ENCODE peak calls at places on chromosomes 5 and 9, in seven cellular contexts. J is lower leg skin, I is psoas muscle, O is IMR-90, T is ovary, Q is sigmoid colon, K is stomach. G is an unnamed sample.

GRCh38 chr5:163379298-163380155 is 57.9 kb upstream of the CCNG1 start:
- DNase-seq in J (no peak), I (no peak), O (peak; percentile 80), T (no peak), Q (no peak), K (no peak), G (peak; percentile 33)

GRCh38 chr9:96554326-96554725 is 65.3 kb downstream of the CDC14B start:
- DNase-seq in J (no peak), I (no peak), O (peak; percentile 43), T (no peak), Q (no peak), K (no peak), G (peak; percentile 69)

GRCh38 chr5:115336201-115336720 is 39.8 kb upstream of the CCDC112 start:
- DNase-seq in J (no peak), I (no peak), O (peak; percentile 11), T (no peak), Q (no peak), K (no peak), G (no peak)

GRCh38 chr9:19229725-19230355 is 653 bp upstream of the DENND4C start:
- DNase-seq in J (peak; percentile 94), I (no peak), O (no peak), T (peak; percentile 85), Q (peak; percentile 83), K (no peak), G (no peak)

GRCh38 chr5:29811914-29812679 is 1381.4 kb upstream of the CDH6 start:
- DNase-seq in J (no peak), I (no peak), O (no peak), T (no peak), Q (no peak), K (no peak), G (no peak)

GRCh38 chr5:18068851-18069250 is 434.6 kb downstream of the TAF11L14 start:
- DNase-seq in J (no peak), I (no peak), O (no peak), T (no peak), Q (no peak), K (no peak), G (no peak)

GRCh38 chr9:107638922-107639321 is 149.4 kb upstream of the KLF4 start:
- DNase-seq in J (peak; percentile 94), I (peak; percentile 79), O (peak; percentile 77), T (peak; percentile 76), Q (peak; percentile 91), K (peak; percentile 48), G (peak; percentile 88)

GRCh38 chr9:85715587-85715986 is 26.2 kb downstream of the AGTPBP1 start:
- DNase-seq in J (no peak), I (no peak), O (no peak), T (no peak), Q (no peak), K (no peak), G (no peak)

GRCh38 chr5:65828507-65828906 is 97.9 kb upstream of the ERBIN start:
- DNase-seq in J (no peak), I (no peak), O (peak; percentile 7), T (no peak), Q (no peak), K (no peak), G (peak; percentile 93)

GRCh38 chr9:77495834-77496671 is 152.1 kb downstream of the GNA14 start:
- DNase-seq in J (no peak), I (no peak), O (peak; percentile 23), T (no peak), Q (peak; percentile 70), K (no peak), G (peak; percentile 80)

GRCh38 chr9:6771722-6772121 is 13.9 kb downstream of the KDM4C start:
- DNase-seq in J (no peak), I (no peak), O (no peak), T (no peak), Q (peak; percentile 57), K (no peak), G (no peak)

GRCh38 chr5:172173771-172174170 is 14.3 kb downstream of the STK10 start:
- DNase-seq in J (no peak), I (no peak), O (peak; percentile 65), T (no peak), Q (no peak), K (no peak), G (peak; percentile 35)

GRCh38 chr9:97802276-97802675 is 50.8 kb upstream of the FOXE1 start:
- DNase-seq in J (no peak), I (no peak), O (peak; percentile 68), T (no peak), Q (no peak), K (no peak), G (peak; percentile 55)

GRCh38 chr9:97801180-97801579 is 51.8 kb upstream of the FOXE1 start:
- DNase-seq in J (no peak), I (no peak), O (no peak), T (no peak), Q (no peak), K (no peak), G (no peak)

GRCh38 chr9:97806721-97807120 is 46.3 kb upstream of the FOXE1 start:
- DNase-seq in J (no peak), I (no peak), O (no peak), T (no peak), Q (no peak), K (no peak), G (peak; percentile 12)

GRCh38 chr9:97804059-97804365 is 49.0 kb upstream of the FOXE1 start:
- DNase-seq in J (no peak), I (no peak), O (no peak), T (no peak), Q (no peak), K (no peak), G (no peak)

DNA sequence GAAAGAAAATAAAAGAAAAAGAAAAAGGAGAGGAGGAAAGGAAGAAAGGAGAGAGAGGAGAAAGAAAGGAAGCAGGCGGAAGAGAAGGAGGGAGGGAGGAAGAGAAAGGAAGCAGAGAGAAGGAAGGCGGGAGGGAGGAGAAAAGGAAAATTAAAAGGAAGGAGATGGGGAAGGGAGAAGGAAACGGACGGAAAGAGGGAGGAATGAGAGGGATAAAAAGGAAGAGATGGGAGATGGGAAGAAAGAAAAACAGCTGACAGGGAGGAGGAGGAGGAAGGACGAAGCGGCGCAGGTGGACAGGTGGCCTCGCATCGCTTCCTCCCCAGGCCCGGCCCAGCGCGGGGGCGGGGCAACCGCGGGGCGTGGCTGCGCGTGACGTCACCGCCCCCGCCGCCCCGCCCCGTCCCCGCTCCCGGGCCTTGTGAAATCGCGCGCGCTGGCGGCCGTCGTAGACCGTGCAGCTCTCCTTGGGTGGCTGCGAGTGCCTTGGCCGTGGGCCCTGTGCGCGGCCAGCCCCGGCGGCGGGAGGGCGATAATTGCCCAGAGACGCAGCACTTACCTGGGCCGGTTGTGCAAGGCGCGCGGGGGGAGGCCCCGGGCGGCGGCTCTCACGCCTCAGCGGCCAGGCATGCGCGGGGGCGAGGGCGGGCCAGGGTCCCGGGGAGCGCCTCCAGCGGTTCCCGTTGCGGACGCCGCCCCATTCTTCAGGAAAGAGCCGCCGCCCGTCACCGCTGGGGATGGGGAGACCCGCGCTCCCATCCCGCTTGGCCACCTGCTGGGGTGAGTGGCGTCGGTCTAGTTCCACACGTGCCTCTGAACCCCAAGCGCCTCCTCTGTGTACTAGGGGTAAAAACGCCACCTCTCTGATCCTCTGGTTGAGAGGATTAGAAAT is 49.6 kb upstream of the FOXE1 start:
- DNase-seq in J (peak; percentile 92), I (peak; percentile 84), O (peak; percentile 25), T (peak; percentile 47), Q (peak; percentile 78), K (peak; percentile 88), G (peak; percentile 51)
- TF ChIP-seq CTCF in J (no peak), I (no peak), O (no peak), T (no peak), Q (no peak), K (no peak), G (no peak)

GRCh38 chr9:114499941-114500528 is 5.2 kb downstream of the WHRN start:
- DNase-seq in J (no peak), I (no peak), O (no peak), T (no peak), Q (no peak), K (no peak), G (no peak)
- H3K4me3 ChIP-seq in J (no peak overlapping the region), I (no peak overlapping the region), O (no peak overlapping the region), T (no peak overlapping the region), Q (no peak overlapping the region), K (no peak overlapping the region), G (no peak overlapping the region)

GRCh38 chr9:15421532-15421931 is 1.1 kb upstream of the SNAPC3 start:
- DNase-seq in J (no peak), I (no peak), O (no peak), T (no peak), Q (no peak), K (no peak), G (no peak)

GRCh38 chr9:15420796-15421195 is 1.9 kb upstream of the SNAPC3 start:
- DNase-seq in J (no peak), I (no peak), O (peak; percentile 58), T (no peak), Q (no peak), K (no peak), G (no peak)

GRCh38 chr9:15426019-15426418 is 3.3 kb downstream of the SNAPC3 start:
- DNase-seq in J (peak; percentile 53), I (no peak), O (no peak), T (no peak), Q (no peak), K (no peak), G (no peak)

GRCh38 chr9:15422355-15423327 is at the start of gene SNAPC3:
- DNase-seq in J (peak; percentile 98), I (peak; percentile 97), O (peak; percentile 93), T (peak; percentile 94), Q (peak; percentile 96), K (peak; percentile 94), G (peak; percentile 95)

DNA sequence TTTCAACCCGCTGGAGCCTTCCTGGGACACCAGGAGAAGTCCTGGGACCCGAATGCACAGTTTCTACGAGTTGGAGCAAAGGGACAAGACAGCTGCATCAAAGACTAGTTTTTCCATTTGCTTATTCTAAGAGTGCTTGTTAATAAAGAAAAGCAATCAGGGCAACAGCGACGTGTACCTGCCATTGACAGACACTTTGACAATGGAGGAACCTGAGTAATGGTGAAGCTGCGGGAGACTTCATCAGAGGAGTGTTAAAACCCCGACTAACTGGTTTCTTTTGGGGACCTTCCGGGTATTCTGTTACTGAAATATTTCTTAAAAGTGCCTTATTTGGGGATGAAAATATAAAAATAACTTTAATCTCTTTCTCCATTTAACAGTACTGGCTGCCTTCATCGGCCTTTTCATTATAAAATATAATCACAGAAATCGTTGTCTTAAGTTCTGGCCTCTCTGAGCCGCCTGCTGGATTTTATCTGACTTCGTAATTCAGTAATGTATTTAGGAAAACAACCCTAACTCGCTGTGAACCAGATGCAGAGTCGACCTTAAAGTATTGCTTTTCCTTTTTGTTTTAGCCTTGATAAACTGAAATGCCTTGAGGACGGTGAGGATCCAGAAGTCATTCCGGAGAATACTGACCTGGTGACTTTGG is 781 bp downstream of the SNAPC3 start:
- DNase-seq in J (no peak), I (no peak), O (peak; percentile 43), T (no peak), Q (no peak), K (no peak), G (peak; percentile 50)
- TF ChIP-seq CTCF in J (no peak), I (no peak), O (peak; percentile 39), T (no peak), Q (no peak), K (no peak), G (peak; percentile 52)

DNA sequence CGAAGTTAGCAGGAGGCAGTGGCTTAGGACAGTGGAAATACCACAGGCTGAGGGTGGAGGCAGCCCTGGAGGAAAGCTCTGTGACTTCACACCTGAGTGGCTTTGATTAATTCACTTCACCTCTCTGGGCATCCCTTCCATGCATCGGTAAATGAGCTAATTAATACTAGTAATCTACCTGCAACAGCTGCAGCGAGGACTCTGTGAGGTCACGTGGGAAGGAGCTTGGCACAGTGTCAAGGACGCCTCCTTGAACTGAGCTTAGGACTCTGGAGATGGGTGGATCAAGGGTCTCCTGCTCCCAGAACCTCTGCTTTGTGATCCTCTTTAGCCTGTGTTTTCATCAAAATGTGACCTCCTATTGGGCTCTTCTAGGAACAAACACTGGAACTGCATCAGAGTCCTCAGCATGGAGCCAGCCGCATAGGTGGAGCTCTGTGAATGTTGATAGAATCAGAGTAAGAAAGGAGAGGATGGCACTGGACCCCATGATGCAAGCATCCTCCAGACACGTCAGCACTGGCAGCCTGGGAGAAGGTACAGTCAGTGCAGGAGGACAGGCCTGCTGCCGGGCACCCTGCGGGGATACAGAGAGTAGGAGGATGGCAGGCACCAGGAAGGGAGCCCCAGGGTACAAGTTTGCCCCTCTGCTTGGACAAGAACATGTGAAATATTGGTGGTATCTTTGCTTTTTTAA is 952 bp upstream of the ANGPTL2 start:
- DNase-seq in J (peak; percentile 87), I (peak; percentile 62), O (no peak), T (peak; percentile 85), Q (peak; percentile 87), K (peak; percentile 49), G (no peak)
- H3K4me3 ChIP-seq in J (no peak overlapping the region), I (peak overlapping the region; percentile 91), O (no peak overlapping the region), T (peak overlapping the region; percentile 52), Q (peak overlapping the region; percentile 67), K (no peak overlapping the region), G (peak overlapping the region; percentile 84)

G was measured in AG10803.